ENCODE peak calls at places on chromosomes 11 and 22, in five cellular contexts. One of them, this sample, is unnamed.
A peak's percentile ranks its signal among the peaks of the same experiment; 100 is the strongest.

GRCh38 chr22:44526431-44527115 is 28.5 kb upstream of the RTL6 start:
- DNase-seq in astrocyte of the spinal cord: no peak
- DNase-seq in upper lobe of right lung: peak; percentile 39
- DNase-seq in iris pigment epithelial cell: no peak
- DNase-seq in astrocyte: no peak
- DNase-seq in this sample: no peak

GRCh38 chr11:73625690-73626318 is 20.6 kb upstream of the PLEKHB1 start:
- DNase-seq in astrocyte of the spinal cord: peak; percentile 69
- DNase-seq in upper lobe of right lung: peak; percentile 70
- DNase-seq in iris pigment epithelial cell: peak; percentile 64
- DNase-seq in astrocyte: peak; percentile 41
- DNase-seq in this sample: peak; percentile 64

GRCh38 chr11:117786099-117786870 is 10.7 kb downstream of the DSCAML1 start:
- DNase-seq in astrocyte of the spinal cord: no peak
- DNase-seq in upper lobe of right lung: no peak
- DNase-seq in iris pigment epithelial cell: no peak
- DNase-seq in astrocyte: no peak
- DNase-seq in this sample: no peak

GRCh38 chr11:67436459-67437081 is 912 bp downstream of the PTPRCAP start:
- DNase-seq in astrocyte of the spinal cord: peak; percentile 11
- DNase-seq in upper lobe of right lung: no peak
- DNase-seq in iris pigment epithelial cell: no peak
- DNase-seq in astrocyte: no peak
- DNase-seq in this sample: no peak

GRCh38 chr11:43557553-43558031 is 122.9 kb upstream of the HSD17B12 start:
- DNase-seq in astrocyte of the spinal cord: no peak
- DNase-seq in upper lobe of right lung: no peak
- DNase-seq in iris pigment epithelial cell: no peak
- DNase-seq in astrocyte: no peak
- DNase-seq in this sample: no peak

GRCh38 chr11:88861618-88862017 is 204.2 kb downstream of the GRM5 start:
- DNase-seq in astrocyte of the spinal cord: no peak
- DNase-seq in upper lobe of right lung: no peak
- DNase-seq in iris pigment epithelial cell: no peak
- DNase-seq in astrocyte: peak; percentile 3
- DNase-seq in this sample: no peak

GRCh38 chr11:15471709-15472404 is 357.1 kb downstream of the INSC start:
- DNase-seq in astrocyte of the spinal cord: no peak
- DNase-seq in upper lobe of right lung: no peak
- DNase-seq in iris pigment epithelial cell: no peak
- DNase-seq in astrocyte: no peak
- DNase-seq in this sample: no peak

GRCh38 chr11:58688779-58689503 is 42.8 kb downstream of the GLYAT start:
- DNase-seq in astrocyte of the spinal cord: no peak
- DNase-seq in upper lobe of right lung: no peak
- DNase-seq in iris pigment epithelial cell: peak; percentile 12
- DNase-seq in astrocyte: no peak
- DNase-seq in this sample: peak; percentile 79

GRCh38 chr22:50064453-50064852 is 6.4 kb upstream of the TTLL8 start:
- DNase-seq in astrocyte of the spinal cord: no peak
- DNase-seq in upper lobe of right lung: no peak
- DNase-seq in iris pigment epithelial cell: no peak
- DNase-seq in astrocyte: no peak
- DNase-seq in this sample: no peak

GRCh38 chr11:75233688-75234295 is 6.8 kb upstream of the TPBGL start:
- DNase-seq in astrocyte of the spinal cord: peak; percentile 47
- DNase-seq in upper lobe of right lung: no peak
- DNase-seq in iris pigment epithelial cell: peak; percentile 57
- DNase-seq in astrocyte: peak; percentile 41
- DNase-seq in this sample: peak; percentile 41

GRCh38 chr11:65314501-65315203 is at the start of gene CDC42EP2:
- DNase-seq in astrocyte of the spinal cord: peak; percentile 85
- DNase-seq in upper lobe of right lung: peak; percentile 95
- DNase-seq in iris pigment epithelial cell: peak; percentile 89
- DNase-seq in astrocyte: peak; percentile 51
- DNase-seq in this sample: peak; percentile 74

GRCh38 chr22:45502215-45503070 is at the start of gene FBLN1:
- DNase-seq in astrocyte of the spinal cord: no peak
- DNase-seq in upper lobe of right lung: no peak
- DNase-seq in iris pigment epithelial cell: no peak
- DNase-seq in astrocyte: no peak
- DNase-seq in this sample: no peak

GRCh38 chr11:119190531-119190930 is 5.3 kb downstream of the NHERF4 start:
- DNase-seq in astrocyte of the spinal cord: no peak
- DNase-seq in upper lobe of right lung: no peak
- DNase-seq in iris pigment epithelial cell: no peak
- DNase-seq in astrocyte: no peak
- DNase-seq in this sample: no peak

GRCh38 chr11:96217206-96217605 is 125.8 kb downstream of the MAML2 start:
- DNase-seq in astrocyte of the spinal cord: no peak
- DNase-seq in upper lobe of right lung: no peak
- DNase-seq in iris pigment epithelial cell: no peak
- DNase-seq in astrocyte: no peak
- DNase-seq in this sample: no peak

GRCh38 chr11:119422505-119423416 is at the start of gene THY1:
- DNase-seq in astrocyte of the spinal cord: peak; percentile 39
- DNase-seq in upper lobe of right lung: no peak
- DNase-seq in iris pigment epithelial cell: peak; percentile 23
- DNase-seq in astrocyte: peak; percentile 40
- DNase-seq in this sample: no peak

GRCh38 chr11:122046846-122047245 is 69.2 kb downstream of the BLID start:
- DNase-seq in astrocyte of the spinal cord: peak; percentile 69
- DNase-seq in upper lobe of right lung: no peak
- DNase-seq in iris pigment epithelial cell: peak; percentile 90
- DNase-seq in astrocyte: peak; percentile 85
- DNase-seq in this sample: no peak

GRCh38 chr22:33687464-33687863 is 232.8 kb downstream of the LARGE1 start:
- DNase-seq in astrocyte of the spinal cord: no peak
- DNase-seq in upper lobe of right lung: no peak
- DNase-seq in iris pigment epithelial cell: no peak
- DNase-seq in astrocyte: no peak
- DNase-seq in this sample: no peak

GRCh38 chr22:38079804-38080203 is 4.2 kb downstream of the SLC16A8 start:
- DNase-seq in astrocyte of the spinal cord: no peak
- DNase-seq in upper lobe of right lung: no peak
- DNase-seq in iris pigment epithelial cell: no peak
- DNase-seq in astrocyte: no peak
- DNase-seq in this sample: no peak

GRCh38 chr11:7495997-7496545 is 10.8 kb downstream of the OLFML1 start:
- DNase-seq in astrocyte of the spinal cord: no peak
- DNase-seq in upper lobe of right lung: no peak
- DNase-seq in iris pigment epithelial cell: no peak
- DNase-seq in astrocyte: no peak
- DNase-seq in this sample: no peak

GRCh38 chr11:116499396-116500001 is 273.3 kb downstream of the BUD13 start:
- DNase-seq in astrocyte of the spinal cord: peak; percentile 43
- DNase-seq in upper lobe of right lung: peak; percentile 86
- DNase-seq in iris pigment epithelial cell: peak; percentile 44
- DNase-seq in astrocyte: peak; percentile 10
- DNase-seq in this sample: peak; percentile 48

GRCh38 chr11:128890543-128891409 is at the start of gene KCNJ5:
- DNase-seq in astrocyte of the spinal cord: no peak
- DNase-seq in upper lobe of right lung: peak; percentile 80
- DNase-seq in iris pigment epithelial cell: no peak
- DNase-seq in astrocyte: no peak
- DNase-seq in this sample: no peak

GRCh38 chr11:64923944-64924909 is at the start of gene PPP2R5B:
- DNase-seq in astrocyte of the spinal cord: peak; percentile 95
- DNase-seq in upper lobe of right lung: peak; percentile 96
- DNase-seq in iris pigment epithelial cell: peak; percentile 95
- DNase-seq in astrocyte: peak; percentile 92
- DNase-seq in this sample: peak; percentile 92

GRCh38 chr22:17851754-17852153 is 77.5 kb upstream of the BID start:
- DNase-seq in astrocyte of the spinal cord: no peak
- DNase-seq in upper lobe of right lung: no peak
- DNase-seq in iris pigment epithelial cell: no peak
- DNase-seq in astrocyte: no peak
- DNase-seq in this sample: no peak

GRCh38 chr22:50678651-50679521 is 6.3 kb downstream of the SHANK3 start:
- DNase-seq in astrocyte of the spinal cord: no peak
- DNase-seq in upper lobe of right lung: no peak
- DNase-seq in iris pigment epithelial cell: no peak
- DNase-seq in astrocyte: no peak
- DNase-seq in this sample: no peak

GRCh38 chr22:32710896-32711295 is 90.6 kb upstream of the TIMP3 start:
- DNase-seq in astrocyte of the spinal cord: no peak
- DNase-seq in upper lobe of right lung: no peak
- DNase-seq in iris pigment epithelial cell: no peak
- DNase-seq in astrocyte: no peak
- DNase-seq in this sample: no peak

GRCh38 chr11:24521586-24521985 is 24.7 kb downstream of the LUZP2 start:
- DNase-seq in astrocyte of the spinal cord: no peak
- DNase-seq in upper lobe of right lung: no peak
- DNase-seq in iris pigment epithelial cell: no peak
- DNase-seq in astrocyte: no peak
- DNase-seq in this sample: no peak

GRCh38 chr11:119625206-119625988 is 103.6 kb downstream of the NECTIN1 start:
- DNase-seq in astrocyte of the spinal cord: no peak
- DNase-seq in upper lobe of right lung: no peak
- DNase-seq in iris pigment epithelial cell: no peak
- DNase-seq in astrocyte: no peak
- DNase-seq in this sample: no peak

GRCh38 chr11:3014314-3014938 is 22.3 kb upstream of the NAP1L4 start:
- DNase-seq in astrocyte of the spinal cord: peak; percentile 77
- DNase-seq in upper lobe of right lung: no peak
- DNase-seq in iris pigment epithelial cell: peak; percentile 16
- DNase-seq in astrocyte: no peak
- DNase-seq in this sample: no peak

GRCh38 chr11:45209904-45210699 is 63.7 kb downstream of the PRDM11 start:
- DNase-seq in astrocyte of the spinal cord: peak; percentile 71
- DNase-seq in upper lobe of right lung: peak; percentile 82
- DNase-seq in iris pigment epithelial cell: peak; percentile 78
- DNase-seq in astrocyte: no peak
- DNase-seq in this sample: no peak

GRCh38 chr11:126115253-126115540 is 52.5 kb upstream of the CDON start:
- DNase-seq in astrocyte of the spinal cord: no peak
- DNase-seq in upper lobe of right lung: peak; percentile 83
- DNase-seq in iris pigment epithelial cell: no peak
- DNase-seq in astrocyte: no peak
- DNase-seq in this sample: no peak

GRCh38 chr22:49820984-49821383 is 6.7 kb downstream of the BRD1 start:
- DNase-seq in astrocyte of the spinal cord: no peak
- DNase-seq in upper lobe of right lung: no peak
- DNase-seq in iris pigment epithelial cell: no peak
- DNase-seq in astrocyte: no peak
- DNase-seq in this sample: no peak

GRCh38 chr22:47121791-47122190 is 359.3 kb downstream of the TBC1D22A start:
- DNase-seq in astrocyte of the spinal cord: no peak
- DNase-seq in upper lobe of right lung: peak; percentile 54
- DNase-seq in iris pigment epithelial cell: no peak
- DNase-seq in astrocyte: no peak
- DNase-seq in this sample: no peak

GRCh38 chr22:24516301-24516737 is 21.2 kb downstream of the UPB1 start:
- DNase-seq in astrocyte of the spinal cord: peak; percentile 87
- DNase-seq in upper lobe of right lung: no peak
- DNase-seq in iris pigment epithelial cell: peak; percentile 93
- DNase-seq in astrocyte: peak; percentile 89
- DNase-seq in this sample: peak; percentile 47

GRCh38 chr22:30785527-30785926 is 90.9 kb downstream of the OSBP2 start:
- DNase-seq in astrocyte of the spinal cord: no peak
- DNase-seq in upper lobe of right lung: no peak
- DNase-seq in iris pigment epithelial cell: no peak
- DNase-seq in astrocyte: no peak
- DNase-seq in this sample: no peak